ENCODE peak calls at places on chromosomes 6 and 20, in seven cellular contexts. A is NCI-H1105; F is CD4-positive, alpha-beta T cell; R is GOT3; J is CD4-positive, CD25-positive, alpha-beta regulatory T cell; Y is effector memory CD8-positive, alpha-beta T cell; S is activated CD4-positive, alpha-beta T cell treated with anti-CD3 and anti-CD28 coated beads, Interleukin-2, amount 50 U/mL, for 1 hour. X is an unnamed sample.

GRCh38 chr6:41705996-41706835 is 29.2 kb downstream of the TFEB start:
- DNase-seq in Y (peak), S (peak), J (peak), F (peak), A (no peak), R (peak), X (peak)

GRCh38 chr20:64110411-64111068 is 3.2 kb upstream of the NPBWR2 start:
- DNase-seq in J (no peak), A (no peak), Y (peak), S (no peak), F (peak), R (no peak), X (no peak)

GRCh38 chr20:29741594-29741893 is 1515.9 kb upstream of the DEFB115 start:
- DNase-seq in A (no peak), R (no peak), S (no peak), J (no peak), Y (no peak), F (no peak), X (no peak)

GRCh38 chr6:170445984-170446383 is 107.1 kb downstream of the PSMB1 start:
- DNase-seq in J (no peak), R (no peak), S (no peak), F (no peak), Y (no peak), A (no peak), X (no peak)

GRCh38 chr20:16028923-16029322 is 544.3 kb downstream of the KIF16B start:
- DNase-seq in Y (no peak), A (no peak), R (no peak), F (no peak), S (no peak), J (no peak), X (no peak)

GRCh38 chr6:21732731-21733130 is 139.2 kb downstream of the SOX4 start:
- DNase-seq in A (no peak), F (no peak), J (no peak), R (no peak), Y (no peak), S (no peak), X (no peak)

GRCh38 chr6:42819803-42820508 is 38.1 kb downstream of the BICRAL start:
- DNase-seq in S (no peak), A (peak), R (no peak), Y (peak), J (peak), F (no peak), X (no peak)

GRCh38 chr20:19973920-19974620 is 43.1 kb upstream of the NAA20 start:
- DNase-seq in A (no peak), S (no peak), R (no peak), F (no peak), J (no peak), Y (no peak), X (peak)

GRCh38 chr6:53361549-53362031 is 12.8 kb upstream of the ELOVL5 start:
- DNase-seq in S (peak), R (peak), A (no peak), J (peak), Y (peak), F (peak), X (peak)

GRCh38 chr20:19942611-19943010 is 74.6 kb upstream of the NAA20 start:
- DNase-seq in J (no peak), R (no peak), A (no peak), Y (no peak), S (no peak), F (no peak), X (no peak)

GRCh38 chr6:3612341-3613041 is 139.0 kb downstream of the PXDC1 start:
- DNase-seq in F (no peak), J (no peak), Y (no peak), S (no peak), R (no peak), A (peak), X (no peak)

GRCh38 chr6:11008821-11009220 is 35.3 kb downstream of the ELOVL2 start:
- DNase-seq in R (no peak), Y (no peak), A (no peak), S (no peak), F (no peak), J (no peak), X (no peak)

GRCh38 chr20:44491635-44492395 is 16.1 kb downstream of the TTPAL start:
- DNase-seq in R (no peak), J (no peak), Y (peak), F (no peak), A (no peak), S (no peak), X (no peak)

GRCh38 chr20:15653396-15654207 is 919.6 kb downstream of the KIF16B start:
- DNase-seq in Y (no peak), J (no peak), F (no peak), A (no peak), R (no peak), S (no peak), X (no peak)

GRCh38 chr6:48951917-48952316 is 511.1 kb downstream of the MMUT start:
- DNase-seq in S (no peak), J (no peak), F (no peak), R (no peak), A (no peak), Y (no peak), X (no peak)

GRCh38 chr20:36377348-36378326 is 71.5 kb downstream of the DLGAP4 start:
- DNase-seq in Y (no peak), S (no peak), F (no peak), A (no peak), R (no peak), J (no peak), X (no peak)

GRCh38 chr6:161437851-161438250 is 164.0 kb upstream of the AGPAT4 start:
- DNase-seq in Y (no peak), F (no peak), R (no peak), A (no peak), J (no peak), S (no peak), X (no peak)

GRCh38 chr6:142845624-142846458 is 99.1 kb downstream of the HIVEP2 start:
- DNase-seq in R (no peak), Y (peak), S (peak), A (peak), F (peak), J (peak), X (peak)

GRCh38 chr6:116884530-116884929 is 7.5 kb downstream of the RFX6 start:
- DNase-seq in A (no peak), R (no peak), S (no peak), F (no peak), Y (no peak), J (no peak), X (no peak)

GRCh38 chr6:3749991-3750323 is 1.6 kb downstream of the PXDC1 start:
- DNase-seq in J (no peak), Y (no peak), R (peak), F (no peak), S (no peak), A (no peak), X (peak)

GRCh38 chr6:56714273-56714672 is 71.6 kb upstream of the DST start:
- DNase-seq in Y (no peak), F (no peak), S (no peak), A (no peak), R (no peak), J (no peak), X (no peak)

GRCh38 chr20:62129731-62130531 is 7.7 kb downstream of the LSM14B start:
- DNase-seq in F (no peak), R (no peak), J (no peak), A (no peak), S (no peak), Y (no peak), X (no peak)

GRCh38 chr6:96604420-96604819 is 41.5 kb downstream of the FHL5 start:
- DNase-seq in F (no peak), A (no peak), S (no peak), Y (no peak), R (no peak), J (no peak), X (no peak)

GRCh38 chr6:157469378-157469777 is 88.4 kb downstream of the ZDHHC14 start:
- DNase-seq in F (no peak), A (no peak), Y (no peak), S (no peak), R (no peak), J (no peak), X (no peak)

GRCh38 chr6:150485559-150486517 is 113.8 kb upstream of the PLEKHG1 start:
- DNase-seq in A (no peak), J (no peak), R (no peak), Y (no peak), F (no peak), S (no peak), X (no peak)

GRCh38 chr6:11732036-11732545 is 46.5 kb downstream of the ADTRP start:
- DNase-seq in S (no peak), F (no peak), J (no peak), Y (no peak), R (no peak), A (no peak), X (peak)

GRCh38 chr6:13407709-13408695 is 79.4 kb downstream of the GFOD1 start:
- DNase-seq in Y (no peak), R (no peak), S (no peak), A (no peak), J (no peak), F (no peak), X (peak)

GRCh38 chr6:125584468-125584939 is 164.9 kb upstream of the HEY2 start:
- DNase-seq in R (no peak), Y (no peak), J (no peak), F (no peak), S (no peak), A (no peak), X (peak)

GRCh38 chr6:116456927-116457326 is 4.2 kb upstream of the CALHM6 start:
- DNase-seq in S (no peak), F (no peak), J (no peak), R (no peak), Y (no peak), A (no peak), X (no peak)

GRCh38 chr6:95087394-95088097 is 489.8 kb upstream of the MANEA start:
- DNase-seq in S (no peak), J (no peak), F (no peak), Y (no peak), A (peak), R (no peak), X (no peak)

X was measured in left cardiac atrium.